ENCODE peak calls at places on chromosomes 13 and 19, in four cellular contexts. G is activated B cell treated with CpG ODN at 0.5 μM for 24 hours; Y is naive thymus-derived CD4-positive, alpha-beta T cell; O is activated CD8-positive, alpha-beta memory T cell treated with anti-CD3 and anti-CD28 coated beads, Interleukin-2, amount 10 ng/mL, durations not matched to agents 7 days and 5 days. K is an unnamed sample.

GRCh38 chr13:113491418-113491883 is 940 bp upstream of the DCUN1D2 start:
- ATAC-seq in G (no peak), Y (no peak), O (no peak), K (no peak)

GRCh38 chr19:37991841-37992248 is 84.8 kb downstream of the SIPA1L3 start:
- ATAC-seq in G (peak), Y (no peak), O (no peak), K (no peak)

GRCh38 chr19:54095136-54095858 is 5.3 kb downstream of the OSCAR start:
- ATAC-seq in G (no peak), Y (no peak), O (no peak), K (no peak)

GRCh38 chr19:12937243-12938053 is 961 bp upstream of the CALR start:
- ATAC-seq in G (no peak), Y (no peak), O (no peak), K (no peak)

GRCh38 chr19:36182612-36183454 is 30.6 kb upstream of the COX7A1 start:
- ATAC-seq in G (no peak), Y (no peak), O (no peak), K (no peak)

GRCh38 chr19:33227242-33227650 is 1.6 kb upstream of the SLC7A10 start:
- ATAC-seq in G (no peak), Y (no peak), O (no peak), K (no peak)

GRCh38 chr13:36323951-36324566 is 22.1 kb downstream of the SPART start:
- ATAC-seq in G (no peak), Y (no peak), O (no peak), K (no peak)

GRCh38 chr19:5926641-5927438 is 12.8 kb downstream of the CAPS start:
- ATAC-seq in G (no peak), Y (no peak), O (no peak), K (no peak)

GRCh38 chr13:41751277-41751676 is 209.6 kb downstream of the VWA8 start:
- ATAC-seq in G (no peak), Y (no peak), O (no peak), K (no peak)

GRCh38 chr19:1122972-1123363 is 19.2 kb downstream of the GPX4 start:
- ATAC-seq in G (peak), Y (peak), O (peak), K (peak)

GRCh38 chr19:16737909-16738308 is 18.3 kb downstream of the NWD1 start:
- ATAC-seq in G (no peak), Y (no peak), O (no peak), K (no peak)

GRCh38 chr13:44523176-44524017 is 52.7 kb downstream of the TSC22D1 start:
- ATAC-seq in G (no peak), Y (no peak), O (no peak), K (no peak)

GRCh38 chr13:40446365-40446764 is 220.1 kb downstream of the FOXO1 start:
- ATAC-seq in G (no peak), Y (no peak), O (no peak), K (no peak)

GRCh38 chr13:107582171-107582570 is 633.2 kb downstream of the LIG4 start:
- ATAC-seq in G (no peak), Y (no peak), O (no peak), K (no peak)

GRCh38 chr13:46176756-46177155 is 5.2 kb downstream of the LCP1 start:
- ATAC-seq in G (peak), Y (peak), O (no peak), K (peak)

GRCh38 chr13:43489168-43489730 is 297.5 kb downstream of the ENOX1 start:
- ATAC-seq in G (no peak), Y (no peak), O (no peak), K (peak)

GRCh38 chr13:20676213-20676612 is 27.3 kb upstream of the IL17D start:
- ATAC-seq in G (no peak), Y (no peak), O (no peak), K (no peak)

GRCh38 chr19:7076151-7076550 is 6.6 kb downstream of the ZNF557 start:
- ATAC-seq in G (no peak), Y (no peak), O (no peak), K (no peak)

GRCh38 chr13:75993246-75993645 is 357.1 kb downstream of the LMO7 start:
- ATAC-seq in G (no peak), Y (no peak), O (no peak), K (no peak)

GRCh38 chr13:88736026-88736425 is 1064.9 kb downstream of the SLITRK5 start:
- ATAC-seq in G (no peak), Y (no peak), O (no peak), K (no peak)

GRCh38 chr13:82248713-82249112 is 1633.6 kb downstream of the SLITRK1 start:
- ATAC-seq in G (no peak), Y (no peak), O (no peak), K (no peak)

GRCh38 chr13:31951215-31951678 is 80.3 kb upstream of the FRY start:
- ATAC-seq in G (peak), Y (peak), O (peak), K (peak)

GRCh38 chr13:84925443-84925842 is 873.8 kb downstream of the SLITRK6 start:
- ATAC-seq in G (no peak), Y (no peak), O (no peak), K (no peak)

GRCh38 chr19:17357724-17358123 is 19.4 kb downstream of the PLVAP start:
- ATAC-seq in G (no peak), Y (no peak), O (no peak), K (no peak)

GRCh38 chr19:44857837-44858236 is 11.7 kb downstream of the NECTIN2 start:
- ATAC-seq in G (no peak), Y (no peak), O (no peak), K (no peak)

GRCh38 chr13:27194895-27195764 is 23.5 kb upstream of the USP12 start:
- ATAC-seq in G (no peak), Y (peak), O (peak), K (no peak)

GRCh38 chr19:38213911-38214625 is 10.0 kb downstream of the DPF1 start:
- ATAC-seq in G (peak), Y (peak), O (peak), K (peak)